ENCODE peak calls at places on chromosomes 5 and 9, in ten cellular contexts. G, O, M, R, B, L, V, F, W and Y are unnamed samples.

GRCh38 chr9:38713426-38713825 is 6.5 kb downstream of the FAM240B start:
- DNase-seq in G (peak), V (peak), R (peak), M (no peak), B (no peak), O (no peak), F (no peak), W (no peak), L (no peak), Y (peak)

GRCh38 chr9:4298255-4299005 is 1.4 kb downstream of the GLIS3 start:
- DNase-seq in R (peak), B (no peak), F (peak), W (peak), L (no peak), V (peak), G (peak), M (no peak), O (no peak), Y (no peak)

GRCh38 chr5:124803617-124804331 is 57.3 kb upstream of the ZNF608 start:
- DNase-seq in V (no peak), W (no peak), G (no peak), O (no peak), B (no peak), F (no peak), R (no peak), L (no peak), M (no peak), Y (no peak)

GRCh38 chr9:132125944-132126720 is 35.7 kb upstream of the NTNG2 start:
- DNase-seq in R (no peak), L (no peak), W (no peak), V (no peak), B (no peak), M (no peak), O (no peak), F (no peak), G (no peak), Y (no peak)

GRCh38 chr5:149838881-149839739 is 105.5 kb downstream of the PDE6A start:
- DNase-seq in F (no peak), W (no peak), B (no peak), L (no peak), R (no peak), O (no peak), M (no peak), V (peak), G (peak), Y (peak)

GRCh38 chr9:126514037-126514821 is 99.5 kb upstream of the LMX1B start:
- DNase-seq in G (peak), V (peak), W (peak), O (no peak), B (no peak), M (peak), L (peak), R (no peak), F (peak), Y (peak)

GRCh38 chr5:123098767-123099513 is 9.9 kb downstream of the PRDM6 start:
- DNase-seq in R (no peak), W (no peak), F (no peak), L (no peak), O (no peak), G (no peak), M (no peak), V (no peak), B (no peak), Y (peak)

GRCh38 chr9:69805962-69806633 is 14.5 kb upstream of the CFAP95 start:
- DNase-seq in M (no peak), O (no peak), W (peak), F (peak), G (no peak), V (no peak), B (no peak), L (peak), R (no peak), Y (no peak)

GRCh38 chr5:176614805-176615478 is 5.0 kb upstream of the GPRIN1 start:
- DNase-seq in G (no peak), W (no peak), V (peak), F (no peak), M (no peak), R (peak), O (no peak), L (no peak), B (no peak), Y (peak)

GRCh38 chr9:112245126-112245525 is 70.0 kb upstream of the SUSD1 start:
- DNase-seq in W (no peak), O (no peak), F (no peak), M (no peak), L (no peak), G (no peak), B (no peak), V (no peak), R (no peak), Y (no peak)